ENCODE peak calls at places on chromosomes 1 and 21, in six cellular contexts. K is stimulated activated CD4-positive, alpha-beta T cell treated with anti-CD3 and anti-CD28 coated beads, Interleukin-1b, Interleukin-23, amount 100 ng/mL, for 24 hours; Q is activated CD4-positive, CD25-positive, alpha-beta regulatory T cell treated with anti-CD3 and anti-CD28 coated beads, Interleukin-2, amount 50 U/mL, for 72 hours; H is neural progenitor cell; N is lower leg skin; X is CD4-positive, alpha-beta T cell. M is an unnamed sample.

GRCh38 chr1:201984446-201984845 is 2.0 kb downstream of the RNPEP start:
- DNase-seq in K (no peak), N (no peak), Q (no peak), X (no peak), H (no peak), M (no peak)

GRCh38 chr1:94808682-94809081 is 11.5 kb upstream of the SLC44A3 start:
- DNase-seq in Q (no peak), K (no peak), N (no peak), X (no peak), H (no peak), M (no peak)

GRCh38 chr1:183002267-183002666 is 21.0 kb upstream of the LAMC1 start:
- DNase-seq in X (no peak), H (no peak), K (no peak), N (no peak), Q (no peak), M (no peak)

GRCh38 chr1:115142616-115143015 is 53.3 kb upstream of the TSPAN2 start:
- DNase-seq in K (no peak), Q (no peak), X (no peak), H (no peak), N (no peak), M (no peak)

GRCh38 chr1:236997882-236998281 is 6.4 kb downstream of the MT1HL1 start:
- DNase-seq in Q (no peak), K (no peak), H (no peak), X (no peak), N (no peak), M (no peak)

GRCh38 chr1:85628791-85629531 is 48.4 kb downstream of the CCN1 start:
- DNase-seq in N (no peak), Q (no peak), X (no peak), K (no peak), H (peak; percentile 54), M (no peak)

GRCh38 chr1:65247419-65248359 is 61.7 kb upstream of the DNAJC6 start:
- DNase-seq in N (peak; percentile 40), K (no peak), H (no peak), X (no peak), Q (no peak), M (no peak)

GRCh38 chr1:219480011-219480410 is 132.9 kb downstream of the ZC3H11B start:
- DNase-seq in X (no peak), K (no peak), H (no peak), N (no peak), Q (no peak), M (no peak)

GRCh38 chr21:45542667-45543370 is 579 bp upstream of the SLC19A1 start:
- DNase-seq in X (no peak), Q (peak; percentile 34), H (no peak), N (peak; percentile 15), K (no peak), M (no peak)

GRCh38 chr1:60571811-60572210 is 498.2 kb upstream of the C1orf87 start:
- DNase-seq in K (no peak), H (no peak), N (no peak), X (no peak), Q (no peak), M (no peak)

GRCh38 chr1:109208847-109209463 is 4.8 kb upstream of the SARS1 start:
- DNase-seq in Q (no peak), X (no peak), N (no peak), K (no peak), H (no peak), M (no peak)

GRCh38 chr1:248841702-248842395 is 3.8 kb downstream of the ZNF672 start:
- DNase-seq in N (no peak), Q (no peak), X (peak; percentile 40), H (peak; percentile 69), K (no peak), M (peak; percentile 32)

GRCh38 chr1:189977184-189977583 is 500.5 kb downstream of the BRINP3 start:
- DNase-seq in K (no peak), X (no peak), N (no peak), Q (no peak), H (no peak), M (no peak)

GRCh38 chr1:41503507-41504125 is 19.1 kb upstream of the EDN2 start:
- DNase-seq in Q (no peak), X (no peak), N (no peak), H (no peak), K (no peak), M (no peak)

GRCh38 chr1:172824199-172824598 is 165.3 kb downstream of the FASLG start:
- DNase-seq in K (no peak), X (no peak), Q (no peak), H (no peak), N (no peak), M (no peak)

GRCh38 chr1:165463978-165464377 is 19.1 kb upstream of the RXRG start:
- DNase-seq in X (no peak), K (no peak), Q (no peak), H (no peak), N (no peak), M (no peak)

GRCh38 chr21:20943476-20944085 is 54.6 kb upstream of the NCAM2 start:
- DNase-seq in H (no peak), N (no peak), X (no peak), K (no peak), Q (no peak), M (no peak)

GRCh38 chr1:205474571-205474970 is 18.7 kb upstream of the BLACAT1 start:
- DNase-seq in K (no peak), N (no peak), X (no peak), H (no peak), Q (no peak), M (no peak)

GRCh38 chr1:205766570-205766969 is 8.7 kb downstream of the RAB29 start:
- DNase-seq in K (no peak), X (no peak), H (no peak), Q (no peak), N (no peak), M (no peak)

GRCh38 chr1:43447891-43448708 is 5.6 kb downstream of the HYI start:
- DNase-seq in H (no peak), K (no peak), N (no peak), Q (no peak), X (no peak), M (no peak)

GRCh38 chr1:225813250-225813964 is 3.5 kb downstream of the EPHX1 start:
- DNase-seq in H (peak; percentile 37), X (no peak), Q (no peak), N (peak; percentile 60), K (no peak), M (no peak)

GRCh38 chr1:21284206-21285137 is 5.8 kb downstream of the ECE1 start:
- DNase-seq in Q (no peak), X (no peak), N (no peak), H (peak; percentile 65), K (no peak), M (no peak)

GRCh38 chr1:29324202-29324601 is 87.9 kb downstream of the PTPRU start:
- DNase-seq in K (no peak), X (no peak), Q (no peak), H (no peak), N (no peak), M (no peak)

GRCh38 chr1:18485227-18485626 is 4.5 kb downstream of the KLHDC7A start:
- DNase-seq in X (no peak), K (no peak), Q (no peak), H (no peak), N (no peak), M (no peak)

GRCh38 chr1:9449106-9449627 is 90.1 kb upstream of the SLC25A33 start:
- DNase-seq in Q (no peak), K (no peak), X (no peak), H (no peak), N (no peak), M (no peak)

GRCh38 chr1:30196872-30197615 is 526.3 kb downstream of the MATN1 start:
- DNase-seq in K (no peak), N (no peak), H (no peak), Q (no peak), X (no peak), M (no peak)